ENCODE peak calls at places on chromosomes 6 and 20, in four cellular contexts. E, K, Y and D are unnamed samples.

GRCh38 chr6:159134701-159135364 is 34.4 kb upstream of the FNDC1 start:
- DNase-seq in K (peak), Y (peak), E (peak), D (peak)

GRCh38 chr20:432208-432607 is 24.1 kb downstream of the RBCK1 start:
- DNase-seq in Y (no peak), E (no peak), K (no peak), D (no peak)

GRCh38 chr6:75590370-75590769 is 11.3 kb upstream of the SENP6 start:
- DNase-seq in K (no peak), Y (no peak), E (no peak), D (no peak)

GRCh38 chr6:155329460-155330132 is 15.3 kb upstream of the TFB1M start:
- DNase-seq in K (no peak), Y (no peak), E (no peak), D (no peak)

GRCh38 chr6:146770275-146770964 is 171.6 kb downstream of the ADGB start:
- DNase-seq in E (no peak), Y (no peak), K (no peak), D (no peak)

GRCh38 chr6:121686611-121687023 is 251.2 kb downstream of the GJA1 start:
- DNase-seq in Y (no peak), K (no peak), E (no peak), D (peak)

GRCh38 chr6:4125933-4126864 is 9.2 kb downstream of the ECI2 start:
- DNase-seq in E (peak), K (no peak), Y (no peak), D (no peak)

GRCh38 chr6:159790947-159791598 is 806 bp downstream of the MRPL18 start:
- DNase-seq in E (no peak), Y (no peak), K (no peak), D (no peak)

GRCh38 chr20:48875233-48875913 is 46.1 kb upstream of the ARFGEF2 start:
- DNase-seq in K (no peak), E (no peak), Y (no peak), D (no peak)

GRCh38 chr20:46255440-46256104 is 52.7 kb downstream of the CDH22 start:
- DNase-seq in E (peak), Y (no peak), K (peak), D (peak)

GRCh38 chr6:4059115-4059777 is 19.7 kb downstream of the FAM217A start:
- DNase-seq in K (no peak), E (peak), Y (no peak), D (peak)

GRCh38 chr6:16236009-16236501 is 2.3 kb upstream of the GMPR start:
- DNase-seq in K (no peak), Y (no peak), E (no peak), D (no peak)

GRCh38 chr6:132166670-132167069 is 215.5 kb upstream of the CCN2 start:
- DNase-seq in K (no peak), E (no peak), Y (no peak), D (no peak)

GRCh38 chr6:108425428-108425827 is 130.6 kb downstream of the AFG1L start:
- DNase-seq in E (no peak), Y (no peak), K (no peak), D (no peak)

GRCh38 chr6:78465042-78465634 is 402.2 kb upstream of the IRAK1BP1 start:
- DNase-seq in K (no peak), E (no peak), Y (no peak), D (no peak)

GRCh38 chr6:1597924-1598323 is 11.8 kb upstream of the FOXC1 start:
- DNase-seq in K (no peak), E (peak), Y (no peak), D (no peak)

GRCh38 chr6:19691465-19692167 is 145.6 kb upstream of the ID4 start:
- DNase-seq in K (no peak), E (no peak), Y (no peak), D (no peak)

GRCh38 chr6:43977404-43978111 is 149.7 kb downstream of the MRPL14 start:
- DNase-seq in K (no peak), Y (peak), E (no peak), D (no peak)

GRCh38 chr6:68235192-68235812 is 399.8 kb upstream of the ADGRB3 start:
- DNase-seq in E (no peak), K (no peak), Y (no peak), D (no peak)

GRCh38 chr6:97133071-97133470 is 149.9 kb downstream of the MMS22L start:
- DNase-seq in E (no peak), Y (no peak), K (no peak), D (no peak)

GRCh38 chr6:35603326-35604202 is 85.2 kb downstream of the FKBP5 start:
- DNase-seq in Y (no peak), K (no peak), E (peak), D (no peak)

GRCh38 chr6:151493495-151494234 is at the start of gene CCDC170:
- DNase-seq in K (peak), E (peak), Y (no peak), D (no peak)

GRCh38 chr6:106360410-106360988 is at the start of gene CRYBG1:
- DNase-seq in K (peak), E (peak), Y (no peak), D (peak)

GRCh38 chr6:91213229-91213901 is 626.5 kb upstream of the MAP3K7 start:
- DNase-seq in K (no peak), Y (no peak), E (no peak), D (no peak)

GRCh38 chr6:139580592-139581484 is 206.4 kb upstream of the CITED2 start:
- DNase-seq in K (no peak), E (no peak), Y (peak), D (no peak)

GRCh38 chr6:126335210-126335609 is 4.7 kb upstream of the CENPW start:
- DNase-seq in K (no peak), E (no peak), Y (no peak), D (no peak)

GRCh38 chr6:14732845-14733757 is 512.8 kb upstream of the JARID2 start:
- DNase-seq in K (no peak), Y (no peak), E (peak), D (no peak)

GRCh38 chr20:11035211-11035610 is 361.4 kb upstream of the JAG1 start:
- DNase-seq in E (no peak), K (no peak), Y (no peak), D (no peak)

GRCh38 chr6:80886475-80886874 is 780.0 kb downstream of the BCKDHB start:
- DNase-seq in E (no peak), Y (no peak), K (no peak), D (no peak)

GRCh38 chr6:154593122-154593521 is 82.6 kb upstream of the CNKSR3 start:
- DNase-seq in Y (no peak), E (peak), K (peak), D (peak)

GRCh38 chr6:43579171-43579570 is 3.2 kb downstream of the POLH start:
- DNase-seq in Y (no peak), E (peak), K (no peak), D (no peak)

GRCh38 chr20:8095648-8096572 is 36.2 kb upstream of the PLCB1 start:
- DNase-seq in Y (no peak), E (no peak), K (no peak), D (no peak)

GRCh38 chr20:2761885-2762284 is 38.5 kb downstream of the CPXM1 start:
- DNase-seq in K (no peak), Y (no peak), E (no peak), D (no peak)
- TF ChIP-seq FOXK2 in K (no peak), Y (no peak), E (no peak), D (no peak)

DNA sequence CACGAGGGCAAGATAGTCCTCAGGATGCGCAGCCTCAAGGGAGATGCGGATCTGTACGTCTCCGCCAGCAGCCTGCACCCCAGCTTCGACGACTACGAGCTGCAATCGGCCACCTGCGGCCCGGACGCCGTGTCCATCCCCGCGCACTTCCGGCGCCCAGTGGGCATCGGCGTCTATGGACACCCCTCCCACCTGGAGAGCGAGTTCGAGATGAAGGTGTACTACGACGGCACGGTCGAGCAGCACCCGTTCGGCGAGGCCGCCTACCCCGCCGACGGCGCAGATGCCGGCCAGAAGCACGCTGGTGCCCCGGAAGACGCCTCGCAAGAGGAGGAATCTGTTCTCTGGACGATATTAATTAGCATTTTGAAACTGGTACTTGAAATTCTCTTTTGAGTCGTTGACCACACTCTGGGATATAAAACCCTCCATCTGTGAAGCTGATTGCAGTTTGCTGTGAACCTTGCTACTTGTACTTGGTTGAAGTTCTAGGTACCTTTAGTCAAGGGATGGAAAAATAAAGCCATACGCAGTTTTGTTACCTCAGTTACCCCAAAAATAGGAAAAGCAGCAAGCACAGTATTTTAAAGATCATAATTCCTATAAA is 817 bp downstream of the C6orf120 start:
- DNase-seq in K (peak), E (peak), Y (no peak), D (no peak)
- TF ChIP-seq FOXK2 in K (no peak), E (no peak), Y (no peak), D (no peak)

DNA sequence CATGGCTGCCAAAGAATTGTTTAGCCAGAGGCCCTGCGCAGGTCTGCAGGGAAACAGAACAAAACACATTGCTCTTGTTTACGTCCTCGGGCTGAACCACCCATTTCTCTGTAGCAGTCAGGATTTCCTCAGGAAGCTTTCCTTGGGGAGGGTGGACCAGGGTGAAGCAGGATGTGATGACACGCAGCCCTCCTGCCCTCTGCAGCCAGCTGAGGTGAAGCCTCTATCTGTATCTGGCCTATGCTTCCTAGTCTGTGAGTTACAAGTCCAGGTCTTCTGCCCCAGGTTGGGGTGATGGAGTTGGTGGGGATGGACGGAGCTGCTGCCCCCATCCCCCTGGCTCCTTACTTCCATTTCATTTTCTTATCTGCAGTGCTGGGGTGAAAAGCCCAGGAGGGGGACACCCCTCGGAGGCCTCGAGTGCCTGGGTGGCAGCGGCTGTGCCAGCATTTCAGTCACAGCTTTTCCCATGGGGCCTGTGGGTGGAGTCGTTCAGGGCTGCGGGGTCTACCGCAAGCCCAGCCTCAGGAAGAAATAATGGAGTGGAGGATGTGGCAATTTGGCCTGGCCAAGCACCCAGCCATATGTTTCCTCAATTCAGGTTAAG is 24.9 kb downstream of the SASH1 start:
- DNase-seq in K (no peak), Y (no peak), E (no peak), D (no peak)
- TF ChIP-seq FOXK2 in K (no peak), Y (no peak), E (no peak), D (no peak)

GRCh38 chr6:157428418-157429202 is 47.6 kb downstream of the ZDHHC14 start:
- DNase-seq in K (no peak), E (peak), Y (no peak), D (peak)
- TF ChIP-seq FOXK2 in K (no peak), E (no peak), Y (no peak), D (no peak)

DNA sequence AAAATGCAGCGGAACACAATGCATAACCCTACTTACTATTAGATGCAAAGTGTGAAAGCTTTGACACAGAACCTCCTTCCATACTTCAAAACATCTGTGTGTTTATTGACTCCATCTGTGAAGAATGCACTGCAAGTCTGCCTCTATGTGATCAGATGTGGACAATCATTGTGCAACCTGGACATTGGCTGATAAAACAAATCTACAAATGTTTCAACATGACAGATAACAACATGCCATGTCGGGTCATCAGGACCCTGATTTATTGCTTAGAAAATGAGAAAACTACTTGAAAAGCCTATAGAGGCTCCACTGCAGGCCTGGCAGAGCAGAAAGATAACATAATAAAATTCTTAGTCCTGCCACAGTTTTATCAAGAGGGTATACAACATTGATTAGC is 1286.3 kb downstream of the GRIK2 start:
- DNase-seq in E (peak), Y (no peak), K (no peak), D (no peak)
- TF ChIP-seq FOXK2 in E (no peak), Y (no peak), K (no peak), D (no peak)